ENCODE peak calls at places on chromosomes 4 and X, in ten cellular contexts. L, M, X, B, C, O, V, R, T and G are unnamed samples.

GRCh38 chr4:20859097-20859781 is 159.0 kb downstream of the PACRGL start:
- DNase-seq in L (no peak), M (no peak), X (no peak), B (no peak), C (no peak), O (no peak), V (no peak), R (peak; percentile 11), T (no peak), G (no peak)

GRCh38 chrX:10055430-10055829 is 88.3 kb downstream of the CLDN34 start:
- DNase-seq in L (no peak), M (no peak), X (no peak), B (no peak), C (no peak), O (no peak), V (no peak), R (no peak), T (no peak), G (no peak)

GRCh38 chrX:74133156-74133796 is 170.7 kb upstream of the ZCCHC13 start:
- DNase-seq in L (peak; percentile 53), M (peak; percentile 10), X (peak; percentile 78), B (peak; percentile 13), C (no peak), O (peak; percentile 81), V (peak; percentile 34), R (peak; percentile 63), T (no peak), G (no peak)

GRCh38 chr4:6270691-6271121 is 1.1 kb downstream of the WFS1 start:
- DNase-seq in L (peak; percentile 63), M (no peak), X (peak; percentile 48), B (peak; percentile 31), C (no peak), O (no peak), V (no peak), R (no peak), T (no peak), G (peak; percentile 65)

GRCh38 chr4:25160714-25161598 is 707 bp upstream of the SEPSECS start:
- DNase-seq in L (no peak), M (no peak), X (no peak), B (peak; percentile 16), C (no peak), O (no peak), V (peak; percentile 21), R (peak; percentile 25), T (no peak), G (no peak)

GRCh38 chrX:156002517-156002916 is 5.0 kb downstream of the IL9R start:
- DNase-seq in L (no peak), M (no peak), X (no peak), B (no peak), C (no peak), O (no peak), V (peak; percentile 7), R (no peak), T (no peak), G (no peak)

GRCh38 chrX:30275498-30275897 is 28.6 kb downstream of the MAGEB1 start:
- DNase-seq in L (no peak), M (peak; percentile 15), X (peak; percentile 38), B (no peak), C (no peak), O (peak; percentile 7), V (no peak), R (no peak), T (no peak), G (no peak)

GRCh38 chr4:1195109-1195671 is 22.8 kb upstream of the SPON2 start:
- DNase-seq in L (peak; percentile 46), M (no peak), X (no peak), B (no peak), C (peak; percentile 20), O (no peak), V (no peak), R (peak; percentile 43), T (no peak), G (peak; percentile 60)

GRCh38 chr4:35541888-35542213 is 702.5 kb downstream of the ARAP2 start:
- DNase-seq in L (no peak), M (no peak), X (no peak), B (no peak), C (no peak), O (peak; percentile 23), V (no peak), R (no peak), T (no peak), G (no peak)

GRCh38 chrX:139049455-139049854 is 337.9 kb upstream of the FGF13 start:
- DNase-seq in L (no peak), M (no peak), X (no peak), B (no peak), C (no peak), O (no peak), V (no peak), R (no peak), T (no peak), G (no peak)

GRCh38 chr4:37603070-37603468 is 83.1 kb downstream of the RELL1 start:
- DNase-seq in L (peak; percentile 91), M (peak; percentile 41), X (peak; percentile 88), B (peak; percentile 82), C (peak; percentile 87), O (peak; percentile 76), V (peak; percentile 32), R (peak; percentile 85), T (peak; percentile 64), G (peak; percentile 94)

GRCh38 chr4:175035907-175036306 is 117.7 kb downstream of the ADAM29 start:
- DNase-seq in L (no peak), M (no peak), X (no peak), B (no peak), C (no peak), O (no peak), V (no peak), R (no peak), T (no peak), G (no peak)

GRCh38 chr4:128810331-128810870 is 901 bp downstream of the JADE1 start:
- DNase-seq in L (peak; percentile 66), M (peak; percentile 26), X (peak; percentile 46), B (peak; percentile 29), C (peak; percentile 32), O (peak; percentile 23), V (peak; percentile 54), R (peak; percentile 58), T (no peak), G (no peak)

GRCh38 chr4:130699004-130699403 is 1603.1 kb downstream of the C4orf33 start:
- DNase-seq in L (no peak), M (no peak), X (no peak), B (no peak), C (no peak), O (no peak), V (no peak), R (no peak), T (no peak), G (no peak)

GRCh38 chrX:103831342-103831802 is 685 bp downstream of the RAB9B start:
- DNase-seq in L (no peak), M (no peak), X (no peak), B (peak; percentile 54), C (peak; percentile 72), O (peak; percentile 90), V (no peak), R (peak; percentile 16), T (no peak), G (no peak)

GRCh38 chrX:24396930-24397277 is 36.5 kb downstream of the SUPT20HL1 start:
- DNase-seq in L (no peak), M (no peak), X (no peak), B (no peak), C (no peak), O (no peak), V (no peak), R (no peak), T (no peak), G (no peak)
- H3K27ac ChIP-seq in L (no peak overlapping the region), M (no peak overlapping the region), X (no peak overlapping the region), B (no peak overlapping the region), C (peak overlapping the region; percentile 31), O (no peak overlapping the region), V (no peak overlapping the region), R (no peak overlapping the region), T (no peak overlapping the region), G (no peak overlapping the region)

GRCh38 chr4:143353797-143354196 is 17.1 kb downstream of the GAB1 start:
- DNase-seq in L (no peak), M (no peak), X (no peak), B (no peak), C (no peak), O (no peak), V (no peak), R (no peak), T (no peak), G (no peak)
- H3K4me1 ChIP-seq in L (peaks cover 15% of the 10 kb centered on the region), M (peaks cover 6% of the 10 kb centered on the region), X (peaks cover 63% of the 10 kb centered on the region), B (peaks cover 9% of the 10 kb centered on the region), C (peaks cover 81% of the 10 kb centered on the region), O (peaks cover 16% of the 10 kb centered on the region), V (peaks cover 60% of the 10 kb centered on the region), R (peaks cover 52% of the 10 kb centered on the region), T (no peaks in the 10 kb centered on the region), G (peaks cover 10% of the 10 kb centered on the region)

GRCh38 chrX:54213603-54214002 is 30.5 kb upstream of the FAM120C start:
- DNase-seq in L (no peak), M (no peak), X (no peak), B (no peak), C (no peak), O (no peak), V (no peak), R (no peak), T (no peak), G (no peak)
- H3K27me3 ChIP-seq in L (no peaks in the 10 kb centered on the region), M (no peaks in the 10 kb centered on the region), X (no peaks in the 10 kb centered on the region), B (no peaks in the 10 kb centered on the region), C (no peaks in the 10 kb centered on the region), O (no peaks in the 10 kb centered on the region), V (no peaks in the 10 kb centered on the region), R (no peaks in the 10 kb centered on the region), T (no peaks in the 10 kb centered on the region), G (no peaks in the 10 kb centered on the region)

GRCh38 chrX:107686792-107687191 is 58.5 kb downstream of the PRPS1 start:
- DNase-seq in L (no peak), M (no peak), X (peak; percentile 25), B (no peak), C (no peak), O (no peak), V (no peak), R (no peak), T (no peak), G (no peak)

GRCh38 chrX:107686026-107686425 is 57.7 kb downstream of the PRPS1 start:
- DNase-seq in L (no peak), M (no peak), X (no peak), B (no peak), C (no peak), O (no peak), V (no peak), R (no peak), T (no peak), G (no peak)

GRCh38 chrX:107683931-107684330 is 55.6 kb downstream of the PRPS1 start:
- DNase-seq in L (no peak), M (no peak), X (no peak), B (no peak), C (no peak), O (no peak), V (no peak), R (no peak), T (no peak), G (no peak)

GRCh38 chrX:107683124-107683895 is 55.0 kb downstream of the PRPS1 start:
- DNase-seq in L (peak; percentile 64), M (no peak), X (peak; percentile 61), B (no peak), C (peak; percentile 45), O (no peak), V (no peak), R (no peak), T (no peak), G (no peak)

DNA sequence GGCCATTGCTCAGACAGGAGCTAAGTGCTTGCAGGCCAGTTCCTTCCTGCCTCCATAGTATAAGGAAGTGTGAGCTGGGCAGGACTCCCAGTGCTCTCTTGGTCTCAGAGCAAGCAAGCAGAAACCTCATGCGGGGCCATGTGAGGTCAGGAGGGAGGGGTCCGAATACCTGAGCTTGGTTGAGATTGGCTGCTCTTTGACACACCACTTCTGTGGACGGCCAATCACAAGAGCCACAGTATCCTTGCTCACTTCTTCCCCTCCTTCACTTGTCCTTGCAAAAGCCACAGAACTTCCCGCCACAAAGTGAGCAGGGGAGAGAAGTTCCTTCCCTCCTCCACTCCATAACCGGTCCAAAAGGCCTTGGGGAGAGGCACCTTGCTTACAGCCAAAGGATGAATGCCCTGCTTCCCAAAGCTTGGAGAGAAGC is 56.7 kb downstream of the PRPS1 start:
- DNase-seq in L (peak; percentile 85), M (no peak), X (peak; percentile 90), B (peak; percentile 48), C (peak; percentile 91), O (no peak), V (peak; percentile 78), R (no peak), T (no peak), G (peak; percentile 95)
- H3K27ac ChIP-seq in L (no peak overlapping the region), M (no peak overlapping the region), X (no peak overlapping the region), B (peak overlapping the region; percentile 27), C (peak overlapping the region; percentile 80), O (no peak overlapping the region), V (peak overlapping the region; percentile 64), R (no peak overlapping the region), T (no peak overlapping the region), G (peak overlapping the region; percentile 91)